ENCODE peak calls at places on chromosome 13, in four cellular contexts. One of them, this sample, is unnamed.

GRCh38 chr13:87235621-87236020 is 435.6 kb upstream of the SLITRK5 start:
- DNase-seq in K562: no peak
- DNase-seq in HepG2: no peak
- DNase-seq in SK-N-SH: no peak
- DNase-seq in this sample: no peak

GRCh38 chr13:64453831-64454230 is 2776.3 kb downstream of the PCDH9 start:
- DNase-seq in K562: no peak
- DNase-seq in HepG2: no peak
- DNase-seq in SK-N-SH: peak; percentile 14
- DNase-seq in this sample: no peak

GRCh38 chr13:104318121-104318520 is 1251.9 kb upstream of the SLC10A2 start:
- DNase-seq in SK-N-SH: peak; percentile 49
- DNase-seq in HepG2: no peak
- DNase-seq in K562: no peak
- DNase-seq in this sample: no peak

GRCh38 chr13:40809471-40809870 is 20.1 kb downstream of the SLC25A15 start:
- DNase-seq in K562: no peak
- DNase-seq in SK-N-SH: no peak
- DNase-seq in HepG2: no peak
- DNase-seq in this sample: no peak

GRCh38 chr13:25874064-25874737 is 177.6 kb downstream of the SHISA2 start:
- DNase-seq in HepG2: no peak
- DNase-seq in SK-N-SH: no peak
- DNase-seq in K562: no peak
- DNase-seq in this sample: no peak

GRCh38 chr13:52461265-52461664 is 6.0 kb downstream of the CKAP2 start:
- DNase-seq in HepG2: no peak
- DNase-seq in SK-N-SH: no peak
- DNase-seq in K562: no peak
- DNase-seq in this sample: no peak

GRCh38 chr13:44879452-44880058 is 109.7 kb downstream of the NUFIP1 start:
- DNase-seq in HepG2: no peak
- DNase-seq in SK-N-SH: peak; percentile 18
- DNase-seq in K562: no peak
- DNase-seq in this sample: peak; percentile 8

GRCh38 chr13:66803013-66803739 is 427.0 kb downstream of the PCDH9 start:
- DNase-seq in SK-N-SH: no peak
- DNase-seq in K562: no peak
- DNase-seq in HepG2: no peak
- DNase-seq in this sample: no peak

GRCh38 chr13:110531671-110532083 is 29.8 kb downstream of the RAB20 start:
- DNase-seq in K562: no peak
- DNase-seq in SK-N-SH: no peak
- DNase-seq in HepG2: no peak
- DNase-seq in this sample: no peak

GRCh38 chr13:25966086-25966485 is 85.7 kb downstream of the SHISA2 start:
- DNase-seq in SK-N-SH: no peak
- DNase-seq in HepG2: no peak
- DNase-seq in K562: no peak
- DNase-seq in this sample: no peak

DNA sequence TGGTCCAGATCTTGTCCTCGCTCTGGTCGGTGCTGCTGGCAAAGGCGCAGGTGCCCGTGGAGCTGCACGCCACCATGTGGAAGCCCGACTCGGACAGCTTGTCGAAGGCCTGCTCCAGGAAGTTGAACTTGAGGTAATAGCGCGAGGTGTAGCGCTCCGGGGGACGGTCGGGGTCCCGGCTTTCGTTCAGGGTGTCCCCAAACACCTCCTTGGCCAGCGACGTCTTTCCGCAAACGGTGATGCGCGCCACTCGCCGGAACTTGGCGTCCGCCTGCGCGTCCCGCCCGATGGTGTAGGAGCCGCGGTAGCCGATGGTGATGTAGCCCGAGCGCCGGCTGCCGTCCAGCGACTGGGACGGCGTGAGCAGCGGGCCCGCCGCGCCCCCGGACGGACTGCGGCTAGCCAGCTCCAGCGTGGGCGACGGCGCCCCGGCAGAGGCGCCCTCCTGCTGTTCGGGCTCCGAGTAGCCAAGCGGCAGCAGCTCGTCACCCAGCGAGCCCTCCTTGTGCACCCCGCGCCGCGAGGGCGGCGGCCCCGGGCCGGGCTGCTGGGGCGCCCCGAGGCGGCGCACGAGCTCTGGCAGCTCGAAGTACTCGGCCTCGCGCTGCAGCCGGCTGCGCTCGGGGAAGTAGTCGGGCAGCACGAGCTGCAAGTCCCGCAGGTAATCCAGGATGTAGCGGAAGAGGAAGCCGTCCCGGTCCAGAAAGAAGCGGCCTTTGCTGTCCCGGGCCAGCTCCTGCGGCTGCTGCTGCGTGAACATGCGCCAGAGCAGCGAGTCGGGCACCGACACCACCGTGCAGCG is 801 bp downstream of the KCTD12 start:
- DNase-seq in SK-N-SH: peak; percentile 81
- DNase-seq in HepG2: no peak
- DNase-seq in K562: peak; percentile 11
- DNase-seq in this sample: no peak
- TF ChIP-seq RAD21 in SK-N-SH: peak; percentile 70
- TF ChIP-seq RAD21 in HepG2: no peak
- TF ChIP-seq RAD21 in K562: no peak
- TF ChIP-seq RAD21 in this sample: peak; percentile 42

GRCh38 chr13:106586764-106587163 is 18.8 kb upstream of the ARGLU1 start:
- DNase-seq in K562: no peak
- DNase-seq in HepG2: no peak
- DNase-seq in SK-N-SH: no peak
- DNase-seq in this sample: no peak

GRCh38 chr13:106591299-106591698 is 23.4 kb upstream of the ARGLU1 start:
- DNase-seq in SK-N-SH: no peak
- DNase-seq in HepG2: peak; percentile 66
- DNase-seq in K562: no peak
- DNase-seq in this sample: no peak

GRCh38 chr13:106588367-106588766 is 20.4 kb upstream of the ARGLU1 start:
- DNase-seq in SK-N-SH: no peak
- DNase-seq in K562: no peak
- DNase-seq in HepG2: no peak
- DNase-seq in this sample: no peak

GRCh38 chr13:106587787-106588186 is 19.9 kb upstream of the ARGLU1 start:
- DNase-seq in K562: no peak
- DNase-seq in HepG2: peak; percentile 24
- DNase-seq in SK-N-SH: no peak
- DNase-seq in this sample: no peak

DNA sequence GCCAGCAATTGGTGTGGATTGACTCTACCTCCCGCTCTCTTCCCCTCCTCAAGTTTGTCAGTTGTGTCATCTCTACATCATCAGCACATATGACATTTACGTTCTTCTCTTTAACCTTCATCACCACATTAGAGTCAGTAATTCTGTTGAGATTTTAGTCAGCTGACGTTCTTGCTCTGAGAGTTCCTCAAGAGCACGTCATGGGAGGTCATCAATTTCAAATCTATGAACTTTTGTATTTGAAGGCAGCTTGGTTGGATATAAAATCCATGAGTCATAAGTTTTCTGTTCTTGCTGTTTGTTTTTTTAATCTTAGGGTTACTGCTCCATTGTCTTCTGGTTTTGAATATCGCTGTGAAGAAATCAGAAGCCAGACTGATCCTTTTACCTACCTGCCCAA is 21.8 kb upstream of the ARGLU1 start:
- DNase-seq in HepG2: no peak
- DNase-seq in SK-N-SH: no peak
- DNase-seq in K562: no peak
- DNase-seq in this sample: no peak
- TF ChIP-seq GABPA in HepG2: no peak
- TF ChIP-seq GABPA in SK-N-SH: no peak
- TF ChIP-seq GABPA in K562: no peak
- TF ChIP-seq GABPA in this sample: no peak

GRCh38 chr13:113882266-113882627 is 18.4 kb upstream of the GAS6 start:
- DNase-seq in K562: no peak
- DNase-seq in HepG2: no peak
- DNase-seq in SK-N-SH: no peak
- DNase-seq in this sample: no peak
- TF ChIP-seq RAD21 in K562: no peak
- TF ChIP-seq RAD21 in HepG2: no peak
- TF ChIP-seq RAD21 in SK-N-SH: no peak
- TF ChIP-seq RAD21 in this sample: no peak

GRCh38 chr13:47100214-47100853 is 203.5 kb upstream of the HTR2A start:
- DNase-seq in HepG2: no peak
- DNase-seq in K562: no peak
- DNase-seq in SK-N-SH: peak; percentile 8
- DNase-seq in this sample: peak; percentile 45
- TF ChIP-seq GABPA in HepG2: no peak
- TF ChIP-seq GABPA in K562: no peak
- TF ChIP-seq GABPA in SK-N-SH: no peak
- TF ChIP-seq GABPA in this sample: no peak

This sample was measured in GM12878.